ENCODE peak calls at places on chromosomes 7 and 10, in six cellular contexts. U is GM23248, V is neuronal stem cell, M is tibial artery, J is Peyer's patch, H is left ventricle myocardium inferior. Y is an unnamed sample.

GRCh38 chr7:112726076-112726475 is 64.1 kb downstream of the TMEM168 start:
- DNase-seq in U (no peak), V (no peak), M (no peak), J (no peak), H (no peak), Y (no peak)

GRCh38 chr7:151008511-151009323 is 15.6 kb downstream of the ATG9B start:
- DNase-seq in U (peak; percentile 69), V (no peak), M (no peak), J (peak; percentile 82), H (peak; percentile 74), Y (peak; percentile 56)

GRCh38 chr10:129690248-129691070 is 223.4 kb downstream of the MGMT start:
- DNase-seq in U (peak; percentile 25), V (no peak), M (no peak), J (no peak), H (no peak), Y (no peak)

GRCh38 chr7:98613601-98614425 is 3.3 kb upstream of the NPTX2 start:
- DNase-seq in U (peak; percentile 29), V (peak; percentile 84), M (no peak), J (no peak), H (no peak), Y (no peak)

GRCh38 chr10:89479255-89479654 is 56.1 kb downstream of the SLC16A12 start:
- DNase-seq in U (peak; percentile 59), V (no peak), M (no peak), J (no peak), H (no peak), Y (no peak)

GRCh38 chr7:118369987-118370386 is 145.5 kb downstream of the ANKRD7 start:
- DNase-seq in U (no peak), V (no peak), M (no peak), J (no peak), H (no peak), Y (no peak)

GRCh38 chr10:37780536-37780935 is 76.9 kb downstream of the ZNF248 start:
- DNase-seq in U (no peak), V (no peak), M (no peak), J (no peak), H (no peak), Y (no peak)

GRCh38 chr10:77031531-77031930 is 606.1 kb downstream of the KCNMA1 start:
- DNase-seq in U (no peak), V (no peak), M (no peak), J (no peak), H (no peak), Y (no peak)

GRCh38 chr10:102302611-102303010 is 57.3 kb downstream of the GBF1 start:
- DNase-seq in U (no peak), V (no peak), M (no peak), J (no peak), H (no peak), Y (no peak)

GRCh38 chr10:123136806-123137642 is 1.3 kb downstream of the HMX3 start:
- DNase-seq in U (peak; percentile 38), V (no peak), M (no peak), J (no peak), H (no peak), Y (no peak)

GRCh38 chr10:91605968-91606367 is 26.9 kb downstream of the PPP1R3C start:
- DNase-seq in U (no peak), V (no peak), M (no peak), J (no peak), H (no peak), Y (no peak)

GRCh38 chr7:90955641-90956207 is 308.5 kb upstream of the FZD1 start:
- DNase-seq in U (no peak), V (no peak), M (no peak), J (no peak), H (no peak), Y (no peak)

GRCh38 chr10:4038000-4038399 is 253.0 kb upstream of the KLF6 start:
- DNase-seq in U (no peak), V (no peak), M (no peak), J (no peak), H (no peak), Y (no peak)

GRCh38 chr10:93106631-93107072 is 33.0 kb downstream of the CYP26A1 start:
- DNase-seq in U (no peak), V (no peak), M (no peak), J (no peak), H (no peak), Y (no peak)

GRCh38 chr10:65341323-65341922 is 1584.4 kb upstream of the LRRTM3 start:
- DNase-seq in U (no peak), V (no peak), M (no peak), J (no peak), H (no peak), Y (no peak)

GRCh38 chr7:73451780-73452398 is 18.3 kb downstream of the FZD9 start:
- DNase-seq in U (peak; percentile 73), V (peak; percentile 47), M (no peak), J (no peak), H (no peak), Y (no peak)

GRCh38 chr10:17683541-17683940 is 39.6 kb downstream of the STAM start:
- DNase-seq in U (peak; percentile 17), V (no peak), M (no peak), J (no peak), H (no peak), Y (no peak)

GRCh38 chr7:52639981-52640380 is 395.5 kb upstream of the POM121L12 start:
- DNase-seq in U (no peak), V (no peak), M (no peak), J (no peak), H (no peak), Y (no peak)

GRCh38 chr10:95542330-95542729 is 18.8 kb downstream of the SORBS1 start:
- DNase-seq in U (no peak), V (no peak), M (no peak), J (no peak), H (no peak), Y (no peak)

GRCh38 chr7:50864694-50865093 is 82.0 kb upstream of the GRB10 start:
- DNase-seq in U (no peak), V (peak; percentile 24), M (no peak), J (no peak), H (no peak), Y (no peak)

GRCh38 chr7:141220263-141220662 is 146.4 kb downstream of the TMEM178B start:
- DNase-seq in U (no peak), V (no peak), M (no peak), J (no peak), H (no peak), Y (no peak)

GRCh38 chr7:84701524-84702306 is 485.1 kb downstream of the SEMA3D start:
- DNase-seq in U (peak; percentile 87), V (no peak), M (no peak), J (peak; percentile 62), H (no peak), Y (no peak)

GRCh38 chr7:137953692-137954470 is 48.0 kb downstream of the CREB3L2 start:
- DNase-seq in U (peak; percentile 84), V (no peak), M (no peak), J (no peak), H (no peak), Y (no peak)

GRCh38 chr7:80676404-80676803 is 38.0 kb downstream of the CD36 start:
- DNase-seq in U (no peak), V (no peak), M (no peak), J (no peak), H (no peak), Y (no peak)

GRCh38 chr10:97991875-97992274 is 38.5 kb downstream of the CRTAC1 start:
- DNase-seq in U (peak; percentile 37), V (peak; percentile 72), M (no peak), J (no peak), H (no peak), Y (no peak)

GRCh38 chr10:99620713-99621453 is 644 bp upstream of the SLC25A28 start:
- DNase-seq in U (peak; percentile 98), V (peak; percentile 99), M (peak; percentile 95), J (peak; percentile 94), H (peak; percentile 94), Y (peak; percentile 84)

GRCh38 chr7:711093-711966 is 15.2 kb upstream of the DNAAF5 start:
- DNase-seq in U (no peak), V (no peak), M (no peak), J (no peak), H (no peak), Y (no peak)

GRCh38 chr7:30848121-30848855 is 63.4 kb upstream of the AQP1 start:
- DNase-seq in U (no peak), V (no peak), M (no peak), J (no peak), H (no peak), Y (no peak)
- H3K27me3 ChIP-seq in U (no peaks in the 10 kb centered on the region), V (no peaks in the 10 kb centered on the region), M (no peaks in the 10 kb centered on the region), J (no peaks in the 10 kb centered on the region), H (no peaks in the 10 kb centered on the region), Y (no peaks in the 10 kb centered on the region)

GRCh38 chr7:25901658-25902057 is 250.3 kb upstream of the NFE2L3 start:
- DNase-seq in U (no peak), V (no peak), M (no peak), J (no peak), H (no peak), Y (no peak)
- H3K9me3 ChIP-seq in U (no peaks in the 10 kb centered on the region), V (no peaks in the 10 kb centered on the region), M (no peaks in the 10 kb centered on the region), J (no peaks in the 10 kb centered on the region), H (no peaks in the 10 kb centered on the region), Y (no peaks in the 10 kb centered on the region)

GRCh38 chr7:154905615-154906014 is 97.3 kb downstream of the PAXIP1 start:
- DNase-seq in U (no peak), V (no peak), M (no peak), J (no peak), H (no peak), Y (no peak)

GRCh38 chr7:154906736-154907355 is 96.1 kb downstream of the PAXIP1 start:
- DNase-seq in U (no peak), V (no peak), M (no peak), J (no peak), H (no peak), Y (no peak)

GRCh38 chr7:154903083-154903731 is 99.7 kb downstream of the PAXIP1 start:
- DNase-seq in U (no peak), V (no peak), M (no peak), J (no peak), H (no peak), Y (no peak)

GRCh38 chr7:154907651-154908620 is 95.0 kb downstream of the PAXIP1 start:
- DNase-seq in U (no peak), V (no peak), M (no peak), J (no peak), H (no peak), Y (no peak)

DNA sequence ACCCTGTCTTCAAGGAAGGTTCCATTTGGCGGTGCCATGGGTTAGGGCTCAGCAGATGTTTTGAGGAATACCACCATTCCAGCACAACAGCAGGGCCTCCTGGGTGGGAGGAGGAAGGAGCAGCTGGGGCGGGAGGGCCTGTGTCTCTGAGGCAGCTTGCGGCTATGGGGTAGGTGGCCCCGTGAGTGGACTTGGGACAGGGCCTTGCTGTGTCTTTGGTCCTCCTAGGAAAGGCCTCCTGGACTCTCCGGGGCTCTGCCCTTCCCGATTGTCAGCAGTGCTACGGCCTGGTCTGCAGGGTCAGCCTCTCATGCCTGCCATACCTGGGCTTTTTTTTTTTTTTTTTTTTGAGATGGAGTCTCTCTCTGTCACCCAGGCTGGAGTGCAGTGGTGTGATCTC is 96.7 kb downstream of the PAXIP1 start:
- DNase-seq in U (no peak), V (no peak), M (no peak), J (no peak), H (no peak), Y (no peak)
- H3K27me3 ChIP-seq in U (no peaks in the 10 kb centered on the region), V (no peaks in the 10 kb centered on the region), M (no peaks in the 10 kb centered on the region), J (no peaks in the 10 kb centered on the region), H (peaks cover 38% of the 10 kb centered on the region), Y (no peaks in the 10 kb centered on the region)

DNA sequence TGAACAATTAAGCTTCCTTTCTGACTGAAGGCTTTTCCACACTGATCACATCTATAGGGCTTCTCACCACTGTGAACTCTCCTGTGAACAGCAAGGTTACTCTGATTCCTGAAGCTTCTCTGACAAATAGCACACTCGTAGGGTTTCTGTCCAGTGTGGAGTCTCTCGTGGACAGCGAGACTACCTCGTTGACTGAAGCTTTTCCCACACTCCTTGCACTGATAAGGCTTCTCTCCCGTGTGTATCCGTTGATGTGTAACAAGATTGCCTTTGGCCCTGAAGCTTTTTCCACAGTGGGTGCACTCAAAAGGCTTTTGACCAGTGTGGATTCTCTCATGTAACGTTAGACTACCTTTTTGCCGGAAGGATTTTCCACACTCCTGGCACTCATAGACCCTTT is 4.4 kb downstream of the ZNF32 start:
- DNase-seq in U (peak; percentile 33), V (no peak), M (no peak), J (no peak), H (no peak), Y (no peak)
- H3K9me3 ChIP-seq in U (peaks cover 12% of the 10 kb centered on the region), V (peaks cover 69% of the 10 kb centered on the region), M (peaks cover 74% of the 10 kb centered on the region), J (no peaks in the 10 kb centered on the region), H (peaks cover 73% of the 10 kb centered on the region), Y (peaks cover 54% of the 10 kb centered on the region)

Y was measured in CD8-positive, alpha-beta T cell.